ENCODE peak calls at places on chromosomes 2 and 18, in five cellular contexts. N, V, X, D and L are unnamed samples.

GRCh38 chr2:124241-124880 is 78.1 kb upstream of the FAM110C start:
- DNase-seq in X (no peak), D (no peak), N (peak; percentile 53), V (no peak), L (no peak)

GRCh38 chr2:85760371-85760770 is 6.6 kb downstream of the ATOH8 start:
- DNase-seq in X (no peak), N (no peak), V (no peak), D (no peak), L (no peak)

GRCh38 chr2:96265349-96265839 is 403 bp downstream of the TMEM127 start:
- DNase-seq in V (no peak), D (peak; percentile 88), X (no peak), N (no peak), L (peak; percentile 75)

GRCh38 chr18:49766646-49767045 is 46.7 kb downstream of the ACAA2 start:
- DNase-seq in V (no peak), N (no peak), X (no peak), D (no peak), L (no peak)

GRCh38 chr18:77106331-77106730 is 26.3 kb downstream of the MBP start:
- DNase-seq in V (no peak), X (peak; percentile 86), N (no peak), D (no peak), L (no peak)

GRCh38 chr2:197054437-197054836 is 127.9 kb upstream of the PGAP1 start:
- DNase-seq in D (no peak), V (no peak), N (no peak), X (no peak), L (no peak)

GRCh38 chr18:35041752-35042379 is 653 bp downstream of the MAPRE2 start:
- DNase-seq in N (no peak), X (no peak), V (no peak), D (peak; percentile 30), L (peak; percentile 30)

GRCh38 chr18:41745166-41746049 is 209.6 kb upstream of the PIK3C3 start:
- DNase-seq in V (peak; percentile 16), X (no peak), D (peak; percentile 71), N (peak; percentile 79), L (peak; percentile 66)

DNA sequence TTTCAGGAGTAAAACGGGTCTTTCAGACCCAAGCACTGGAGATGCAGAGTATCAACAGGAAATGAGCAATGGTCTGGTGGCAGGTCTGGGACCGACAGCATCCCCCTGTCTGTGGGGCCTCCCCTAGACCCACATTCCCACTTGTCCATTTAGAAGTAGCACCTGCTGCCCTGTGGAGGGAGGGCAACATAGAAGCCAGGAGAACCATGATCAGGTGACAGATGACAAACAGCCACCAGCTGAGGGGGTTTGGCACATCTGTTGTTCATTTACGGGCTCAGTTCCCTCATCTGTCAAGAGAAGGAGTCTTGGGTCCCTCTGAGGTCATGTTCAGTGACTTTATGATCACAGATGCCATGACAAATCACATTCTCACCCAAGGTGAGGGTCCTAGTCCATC is 77.9 kb upstream of the SLC66A3 start:
- DNase-seq in N (no peak), D (no peak), X (no peak), V (no peak), L (no peak)
- H3K4me3 ChIP-seq in N (no peak overlapping the region), D (no peak overlapping the region), X (no peak overlapping the region), V (no peak overlapping the region), L (no peak overlapping the region)

GRCh38 chr2:170146784-170147183 is 31.2 kb upstream of the MYO3B start:
- DNase-seq in X (no peak), V (no peak), N (no peak), D (no peak), L (no peak)

GRCh38 chr2:170147576-170147975 is 30.4 kb upstream of the MYO3B start:
- DNase-seq in D (no peak), X (no peak), V (no peak), N (no peak), L (no peak)

GRCh38 chr2:170145191-170145590 is 32.8 kb upstream of the MYO3B start:
- DNase-seq in X (no peak), N (no peak), V (no peak), D (no peak), L (no peak)

GRCh38 chr2:170144758-170145157 is 33.2 kb upstream of the MYO3B start:
- DNase-seq in D (no peak), N (no peak), V (no peak), X (no peak), L (no peak)

GRCh38 chr2:170145675-170146432 is 32.1 kb upstream of the MYO3B start:
- DNase-seq in N (no peak), X (no peak), V (no peak), D (peak; percentile 46), L (no peak)
- H3K4me3 ChIP-seq in N (no peak overlapping the region), X (no peak overlapping the region), V (no peak overlapping the region), D (no peak overlapping the region), L (no peak overlapping the region)

GRCh38 chr2:206688992-206689391 is 29.2 kb downstream of the DYTN start:
- DNase-seq in X (no peak), D (no peak), V (no peak), N (no peak), L (no peak)
- H3K4me3 ChIP-seq in X (no peak overlapping the region), D (no peak overlapping the region), V (no peak overlapping the region), N (no peak overlapping the region), L (no peak overlapping the region)

GRCh38 chr18:57585846-57586242 is 658 bp downstream of the FECH start:
- DNase-seq in X (no peak), V (no peak), D (no peak), N (peak; percentile 39), L (no peak)

GRCh38 chr18:57586243-57587049 is at the start of gene FECH:
- DNase-seq in X (peak; percentile 82), D (peak; percentile 94), N (peak; percentile 70), V (peak; percentile 23), L (peak; percentile 85)

GRCh38 chr18:57587262-57587661 is 760 bp upstream of the FECH start:
- DNase-seq in D (no peak), V (no peak), N (no peak), X (no peak), L (no peak)

GRCh38 chr18:57583297-57583835 is 3.1 kb downstream of the FECH start:
- DNase-seq in V (no peak), N (no peak), X (no peak), D (no peak), L (no peak)

GRCh38 chr18:57585421-57585820 is 1.1 kb downstream of the FECH start:
- DNase-seq in D (peak; percentile 22), V (no peak), X (no peak), N (no peak), L (no peak)
- H3K4me3 ChIP-seq in D (peak overlapping the region; percentile 64), V (peak overlapping the region; percentile 79), X (no peak overlapping the region), N (no peak overlapping the region), L (peak overlapping the region; percentile 89)